ENCODE peak calls at places on chromosomes 16 and 17, in nine cellular contexts. I is A549; S is HFF-Myc; X is skeletal muscle cell; V is cardiac fibroblast; L is breast epithelium; A is heart left ventricle; K is foreskin fibroblast; Z is naive thymus-derived CD4-positive, alpha-beta T cell. N is an unnamed sample.

GRCh38 chr17:49409066-49409465 is 5.6 kb downstream of the PHB1 start:
- DNase-seq in A (no peak), L (no peak), V (no peak), I (no peak), Z (no peak), S (no peak), X (no peak), K (no peak), N (no peak)

GRCh38 chr16:81697321-81697885 is 81.7 kb upstream of the PLCG2 start:
- DNase-seq in X (no peak), S (no peak), I (peak), L (peak), K (peak), Z (peak), A (no peak), V (peak), N (no peak)

GRCh38 chr16:23359092-23359760 is 57.1 kb downstream of the SCNN1B start:
- DNase-seq in K (peak), L (no peak), Z (no peak), S (no peak), V (no peak), X (no peak), I (no peak), A (no peak), N (no peak)

GRCh38 chr17:6376901-6377300 is 58.0 kb downstream of the AIPL1 start:
- DNase-seq in Z (no peak), L (no peak), I (no peak), K (no peak), V (no peak), A (no peak), S (no peak), X (no peak), N (no peak)

GRCh38 chr16:4147236-4147635 is 31.0 kb upstream of the ADCY9 start:
- DNase-seq in A (no peak), I (no peak), K (no peak), V (no peak), S (no peak), Z (no peak), X (no peak), L (no peak), N (no peak)

GRCh38 chr16:57603110-57604024 is 25.1 kb upstream of the ADGRG1 start:
- DNase-seq in Z (no peak), I (no peak), V (no peak), S (no peak), L (no peak), A (peak), K (no peak), X (no peak), N (no peak)

GRCh38 chr16:48126801-48127644 is 28.8 kb downstream of the ABCC12 start:
- DNase-seq in S (peak), A (no peak), K (peak), L (no peak), V (peak), I (peak), X (peak), Z (no peak), N (peak)

GRCh38 chr16:70419384-70420327 is 19.2 kb downstream of the ST3GAL2 start:
- DNase-seq in I (no peak), V (no peak), Z (peak), L (no peak), K (no peak), A (no peak), X (no peak), S (no peak), N (no peak)

GRCh38 chr17:3851461-3852100 is 5.5 kb upstream of the NCBP3 start:
- DNase-seq in Z (no peak), L (no peak), V (no peak), A (no peak), K (no peak), S (no peak), X (no peak), I (no peak), N (no peak)

GRCh38 chr17:3698139-3698538 is 2.2 kb upstream of the P2RX5 start:
- DNase-seq in Z (no peak), I (no peak), V (no peak), A (no peak), L (no peak), K (no peak), X (no peak), S (no peak), N (no peak)

GRCh38 chr17:7293821-7294613 is 422 bp downstream of the YBX2 start:
- DNase-seq in A (no peak), Z (no peak), X (no peak), S (no peak), V (no peak), L (no peak), K (no peak), I (no peak), N (no peak)

GRCh38 chr17:32142857-32143524 is 689 bp downstream of the RHOT1 start:
- DNase-seq in V (peak), A (peak), L (no peak), I (peak), S (no peak), K (peak), Z (peak), X (no peak), N (no peak)

GRCh38 chr16:47037396-47037745 is 63.9 kb upstream of the DNAJA2 start:
- DNase-seq in I (peak), S (no peak), K (no peak), Z (peak), V (peak), L (no peak), A (no peak), X (no peak), N (no peak)

GRCh38 chr17:54324813-54325212 is 502.1 kb downstream of the KIF2B start:
- DNase-seq in X (no peak), L (no peak), K (no peak), I (no peak), V (no peak), A (no peak), S (no peak), Z (no peak), N (no peak)

GRCh38 chr16:55479560-55480197 is 681 bp downstream of the MMP2 start:
- DNase-seq in Z (no peak), V (peak), X (no peak), S (no peak), A (no peak), L (no peak), K (no peak), I (no peak), N (no peak)

GRCh38 chr16:85285681-85286065 is 173.4 kb upstream of the CIBAR2 start:
- DNase-seq in I (no peak), X (no peak), Z (no peak), S (no peak), K (peak), A (no peak), L (no peak), V (no peak), N (no peak)

GRCh38 chr16:12254566-12254965 is 278.0 kb downstream of the SNX29 start:
- DNase-seq in X (no peak), Z (no peak), K (no peak), I (no peak), A (no peak), V (no peak), S (no peak), L (no peak), N (no peak)

GRCh38 chr17:65459667-65460415 is 101.6 kb downstream of the AXIN2 start:
- DNase-seq in I (no peak), X (no peak), S (no peak), L (no peak), V (no peak), Z (no peak), K (no peak), A (no peak), N (no peak)

GRCh38 chr16:85036398-85037049 is 8.9 kb downstream of the KIAA0513 start:
- DNase-seq in Z (no peak), L (no peak), A (no peak), V (no peak), K (no peak), X (no peak), S (no peak), I (no peak), N (no peak)

GRCh38 chr16:28936784-28937155 is 5.0 kb downstream of the CD19 start:
- DNase-seq in X (no peak), I (no peak), Z (no peak), K (no peak), L (no peak), S (no peak), V (no peak), A (no peak), N (no peak)

GRCh38 chr17:1986783-1987451 is 38.2 kb downstream of the RTN4RL1 start:
- DNase-seq in L (no peak), S (no peak), X (no peak), Z (no peak), I (no peak), V (peak), K (no peak), A (no peak), N (no peak)

GRCh38 chr17:10192963-10193362 is 5.4 kb downstream of the GAS7 start:
- DNase-seq in K (peak), X (peak), S (no peak), Z (no peak), A (no peak), V (peak), I (no peak), L (no peak), N (no peak)

GRCh38 chr16:67372664-67373063 is 20.6 kb downstream of the TPPP3 start:
- DNase-seq in Z (no peak), I (peak), K (peak), S (peak), X (no peak), A (no peak), L (no peak), V (peak), N (no peak)

GRCh38 chr16:88556294-88556988 is 13.8 kb upstream of the ZC3H18 start:
- DNase-seq in Z (no peak), X (no peak), V (no peak), I (no peak), S (no peak), A (no peak), L (no peak), K (no peak), N (no peak)

GRCh38 chr16:87435399-87436224 is 43.5 kb downstream of the MAP1LC3B start:
- DNase-seq in A (no peak), I (no peak), L (no peak), S (peak), X (peak), K (peak), Z (peak), V (peak), N (peak)
- H3K4me3 ChIP-seq in A (no peak), I (no peak), L (no peak), S (peak), X (peak), K (peak), Z (no peak), V (peak), N (no peak)

GRCh38 chr17:79802039-79802735 is 5.3 kb upstream of the CBX8 start:
- DNase-seq in I (no peak), Z (no peak), V (no peak), K (no peak), L (no peak), S (no peak), A (no peak), X (no peak), N (no peak)

GRCh38 chr17:79799538-79800324 is 2.9 kb upstream of the CBX8 start:
- DNase-seq in K (no peak), X (no peak), I (no peak), S (no peak), V (no peak), L (no peak), A (no peak), Z (no peak), N (no peak)

GRCh38 chr17:79800325-79801155 is 3.7 kb upstream of the CBX8 start:
- DNase-seq in I (no peak), S (peak), V (peak), A (no peak), Z (peak), L (no peak), X (no peak), K (peak), N (no peak)

GRCh38 chr17:79802736-79803420 is 6.0 kb upstream of the CBX8 start:
- DNase-seq in L (no peak), K (no peak), I (no peak), S (no peak), Z (no peak), V (no peak), A (no peak), X (no peak), N (no peak)

GRCh38 chr17:79801156-79802038 is 4.5 kb upstream of the CBX8 start:
- DNase-seq in V (no peak), S (no peak), L (no peak), A (no peak), K (no peak), I (no peak), X (no peak), Z (no peak), N (no peak)
- H3K4me3 ChIP-seq in V (no peak), S (peak), L (no peak), A (peak), K (no peak), I (no peak), X (no peak), Z (no peak), N (no peak)

GRCh38 chr16:10876305-10876704 is 697 bp upstream of the CIITA start:
- DNase-seq in Z (no peak), A (no peak), S (no peak), I (no peak), L (no peak), V (no peak), K (no peak), X (no peak), N (no peak)

GRCh38 chr16:10876799-10877341 is at the start of gene CIITA:
- DNase-seq in Z (no peak), V (peak), L (peak), X (peak), S (no peak), K (peak), I (no peak), A (peak), N (peak)

GRCh38 chr16:10878328-10878643 is 1.3 kb downstream of the CIITA start:
- DNase-seq in Z (no peak), V (no peak), X (no peak), A (no peak), L (peak), K (no peak), S (no peak), I (no peak), N (no peak)

GRCh38 chr16:10878644-10879498 is 1.9 kb downstream of the CIITA start:
- DNase-seq in Z (no peak), S (no peak), A (peak), X (no peak), V (peak), K (peak), I (no peak), L (no peak), N (no peak)

DNA sequence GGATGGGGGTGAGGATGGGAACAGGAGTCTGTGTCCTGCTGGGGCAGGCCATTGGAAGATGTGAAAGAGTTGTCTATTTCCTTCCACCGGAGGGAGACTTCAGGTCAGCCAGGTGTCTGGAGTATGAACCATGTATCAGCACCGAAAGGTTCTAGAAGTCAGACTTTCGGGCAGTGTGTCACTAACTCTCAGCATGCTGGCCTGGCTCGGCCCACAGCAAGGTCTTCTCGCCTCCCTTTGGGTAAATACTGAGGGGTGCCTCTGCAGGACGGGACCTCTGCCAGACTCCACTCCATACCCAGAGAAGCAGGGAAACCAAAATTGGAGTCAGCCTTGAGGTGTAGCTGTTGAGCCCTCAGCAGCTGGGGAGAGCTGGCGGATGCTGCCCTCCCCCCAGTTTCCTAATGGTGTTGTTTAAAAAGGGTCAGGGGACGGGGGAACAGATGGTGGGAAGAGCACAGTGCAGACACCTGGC is 507 bp downstream of the CIITA start:
- DNase-seq in A (no peak), Z (no peak), L (no peak), K (no peak), I (no peak), V (no peak), S (no peak), X (no peak), N (no peak)
- H3K4me3 ChIP-seq in A (no peak), Z (peak), L (no peak), K (no peak), I (no peak), V (no peak), S (no peak), X (no peak), N (no peak)

GRCh38 chr17:66724581-66725341 is 110.2 kb upstream of the CACNG5 start:
- DNase-seq in I (peak), X (peak), K (peak), V (peak), S (no peak), L (no peak), A (no peak), Z (no peak), N (peak)
- H3K4me3 ChIP-seq in I (no peak), X (no peak), K (no peak), V (no peak), S (no peak), L (no peak), A (no peak), Z (no peak), N (no peak)

N was measured in BJ.